ENCODE peak calls at places on chromosomes 1 and 21, in six cellular contexts. A is KBM-7; C is non-pigmented ciliary epithelial cell; K is LHCN-M2; J is A549; N is stimulated activated CD8-positive, alpha-beta memory T cell treated with anti-CD3 and anti-CD28 coated beads, Interleukin-15, amount 100 ng/mL, for 24 hours. H is an unnamed sample.

GRCh38 chr1:88984553-88984945 is 7.9 kb downstream of the KYAT3 start:
- DNase-seq in C (no peak), N (no peak), J (no peak), A (no peak), K (no peak), H (no peak)

GRCh38 chr1:171142081-171142450 is 43.0 kb upstream of the FMO2 start:
- DNase-seq in C (no peak), J (no peak), A (no peak), K (peak; percentile 61), N (no peak), H (no peak)

GRCh38 chr1:112998592-112999235 is 42.7 kb upstream of the SLC16A1 start:
- DNase-seq in J (peak; percentile 14), N (no peak), A (peak; percentile 46), K (peak; percentile 69), C (peak; percentile 48), H (peak; percentile 34)

GRCh38 chr1:41545996-41546938 is 61.8 kb upstream of the EDN2 start:
- DNase-seq in A (no peak), J (no peak), N (no peak), K (no peak), C (no peak), H (peak; percentile 26)

GRCh38 chr1:167860231-167860923 is 53.6 kb downstream of the ADCY10 start:
- DNase-seq in C (no peak), N (no peak), A (no peak), J (no peak), K (peak; percentile 15), H (peak; percentile 36)

GRCh38 chr1:39238476-39238875 is 34.0 kb downstream of the MACF1 start:
- DNase-seq in A (no peak), J (no peak), N (no peak), K (peak; percentile 50), C (peak; percentile 72), H (no peak)

GRCh38 chr21:20661745-20662470 is 336.3 kb upstream of the NCAM2 start:
- DNase-seq in C (no peak), A (no peak), J (no peak), K (no peak), N (no peak), H (no peak)

GRCh38 chr21:35716886-35717285 is 343.4 kb downstream of the SETD4 start:
- DNase-seq in C (no peak), K (peak; percentile 15), J (no peak), N (no peak), A (no peak), H (peak; percentile 14)

GRCh38 chr21:36707763-36708511 is 9.0 kb downstream of the SIM2 start:
- DNase-seq in K (no peak), J (no peak), A (no peak), C (no peak), N (no peak), H (no peak)

GRCh38 chr1:18921506-18922251 is 19.3 kb upstream of the ALDH4A1 start:
- DNase-seq in A (no peak), J (no peak), N (no peak), C (no peak), K (no peak), H (peak; percentile 8)

GRCh38 chr21:38268859-38269566 is 12.2 kb downstream of the KCNJ15 start:
- DNase-seq in J (no peak), C (no peak), K (no peak), A (no peak), N (no peak), H (no peak)

GRCh38 chr1:237205400-237206064 is 163.5 kb downstream of the RYR2 start:
- DNase-seq in N (no peak), K (no peak), A (no peak), C (no peak), J (peak; percentile 11), H (no peak)

GRCh38 chr21:33816148-33816547 is 99.5 kb downstream of the ATP5PO start:
- DNase-seq in A (no peak), K (no peak), N (no peak), C (no peak), J (no peak), H (no peak)

GRCh38 chr1:209855623-209856022 is 27.9 kb downstream of the UTP25 start:
- DNase-seq in N (no peak), A (no peak), K (no peak), J (no peak), C (no peak), H (no peak)